ENCODE peak calls at places on chromosomes 3 and 15, in seven cellular contexts. V, A, D, I, Y, F and T are unnamed samples. For H3K79me1, the result is how much of the 10 kb centered on the place peaks cover.

GRCh38 chr3:7788881-7789280 is 712.7 kb upstream of the LMCD1 start:
- DNase-seq in V (no peak), A (no peak), D (no peak), I (peak), Y (no peak), F (no peak), T (no peak)

GRCh38 chr15:31347067-31347975 is 20.7 kb downstream of the KLF13 start:
- DNase-seq in V (no peak), A (no peak), D (no peak), I (no peak), Y (no peak), F (no peak), T (no peak)

GRCh38 chr15:59362339-59362738 is 10.3 kb downstream of the MYO1E start:
- DNase-seq in V (no peak), A (no peak), D (no peak), I (no peak), Y (no peak), F (peak), T (no peak)

GRCh38 chr3:164450276-164450905 is 627.9 kb downstream of the SI start:
- DNase-seq in V (no peak), A (no peak), D (no peak), I (no peak), Y (no peak), F (peak), T (no peak)

GRCh38 chr3:16182612-16183011 is 8.1 kb downstream of the GALNT15 start:
- DNase-seq in V (no peak), A (no peak), D (no peak), I (no peak), Y (no peak), F (no peak), T (no peak)

GRCh38 chr3:86801921-86802320 is 189.0 kb downstream of the VGLL3 start:
- DNase-seq in V (no peak), A (peak), D (peak), I (no peak), Y (no peak), F (no peak), T (no peak)

GRCh38 chr3:134749174-134749573 is 45.9 kb upstream of the EPHB1 start:
- DNase-seq in V (no peak), A (no peak), D (no peak), I (no peak), Y (no peak), F (no peak), T (no peak)

GRCh38 chr15:78046796-78047341 is 30.6 kb downstream of the TBC1D2B start:
- DNase-seq in V (no peak), A (no peak), D (peak), I (no peak), Y (no peak), F (no peak), T (no peak)

GRCh38 chr15:66424963-66425612 is 38.4 kb downstream of the MAP2K1 start:
- DNase-seq in V (no peak), A (no peak), D (no peak), I (no peak), Y (no peak), F (no peak), T (no peak)

GRCh38 chr3:159593927-159594605 is 394.6 kb upstream of the IL12A start:
- DNase-seq in V (no peak), A (no peak), D (no peak), I (no peak), Y (no peak), F (no peak), T (no peak)

GRCh38 chr3:180947761-180948390 is 35.4 kb downstream of the FXR1 start:
- DNase-seq in V (no peak), A (no peak), D (no peak), I (no peak), Y (no peak), F (no peak), T (peak)

GRCh38 chr3:52773361-52774065 is 2.8 kb upstream of the NEK4 start:
- DNase-seq in V (no peak), A (no peak), D (no peak), I (no peak), Y (no peak), F (no peak), T (no peak)

GRCh38 chr15:67824900-67825879 is at the start of gene SKOR1:
- DNase-seq in V (no peak), A (peak), D (peak), I (peak), Y (no peak), F (peak), T (peak)

GRCh38 chr3:177835917-177836316 is 638.6 kb upstream of the TBL1XR1 start:
- DNase-seq in V (no peak), A (peak), D (peak), I (no peak), Y (no peak), F (peak), T (no peak)

GRCh38 chr15:95724908-95725633 is 605.4 kb upstream of the NR2F2 start:
- DNase-seq in V (no peak), A (no peak), D (no peak), I (no peak), Y (no peak), F (no peak), T (no peak)
- H3K79me1 ChIP-seq in V (under half), A (under half), D (under half), I (under half), Y (under half), F (under half), T (under half)

GRCh38 chr15:98286200-98286599 is 325.7 kb downstream of the ARRDC4 start:
- DNase-seq in V (no peak), A (no peak), D (no peak), I (no peak), Y (no peak), F (no peak), T (no peak)
- H3K4me2 ChIP-seq in V (no peak), A (no peak), D (no peak), I (no peak), Y (no peak), F (no peak), T (no peak)

DNA sequence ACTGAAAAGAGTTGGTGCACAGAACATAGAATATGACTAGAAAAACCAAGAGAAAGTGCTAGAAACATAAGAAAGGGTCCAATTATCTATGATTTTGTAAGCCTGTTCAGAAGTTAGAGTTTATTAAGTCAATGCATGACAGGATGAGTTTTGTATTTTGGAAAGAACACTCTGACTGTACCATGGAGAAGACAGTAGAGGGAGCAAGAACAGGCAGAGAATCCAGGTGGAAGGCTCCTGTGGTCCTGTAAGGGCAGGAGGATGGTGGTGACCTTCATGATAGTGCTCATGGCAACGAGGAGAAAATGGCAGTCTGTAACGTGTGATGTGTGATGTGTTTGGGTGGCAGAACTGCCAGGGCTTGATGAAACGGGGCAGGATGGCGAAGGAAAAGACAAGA is 249.1 kb downstream of the CTNNB1 start:
- DNase-seq in V (no peak), A (no peak), D (no peak), I (no peak), Y (no peak), F (no peak), T (peak)
- H3K79me1 ChIP-seq in V (under half), A (under half), D (under half), I (under half), Y (under half), F (under half), T (under half)

GRCh38 chr3:66415867-66416428 is 84.9 kb downstream of the LRIG1 start:
- DNase-seq in V (no peak), A (no peak), D (no peak), I (no peak), Y (no peak), F (no peak), T (no peak)
- H3K4me2 ChIP-seq in V (no peak), A (no peak), D (no peak), I (no peak), Y (no peak), F (no peak), T (no peak)

DNA sequence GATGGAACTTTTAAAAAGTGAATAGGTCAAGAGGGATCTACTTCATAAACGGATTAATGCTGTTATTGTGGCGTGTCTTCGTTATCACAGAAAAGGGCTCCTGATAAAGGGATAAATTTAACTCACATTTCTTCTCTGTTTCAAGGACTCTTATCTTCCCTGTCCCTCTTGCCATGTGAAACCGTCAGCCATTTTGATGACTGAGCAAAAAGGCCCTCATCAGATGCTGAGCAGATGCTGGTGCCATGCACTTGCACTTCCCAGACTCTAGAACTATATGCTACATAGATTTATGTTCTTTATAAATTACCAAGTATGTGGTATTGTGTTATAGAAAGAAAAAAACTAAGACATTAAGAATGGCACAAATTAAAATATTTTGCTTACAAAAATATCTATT is 1011.8 kb upstream of the GBE1 start:
- DNase-seq in V (no peak), A (no peak), D (no peak), I (no peak), Y (no peak), F (no peak), T (peak)
- H3K79me1 ChIP-seq in V (under half), A (under half), D (under half), I (under half), Y (under half), F (under half), T (under half)